ENCODE peak calls at places on chromosome 18, in four cellular contexts. U is brain microvascular endothelial cell, D is GM12865, F is heart left ventricle. Z is an unnamed sample.

GRCh38 chr18:13240060-13240725 is 21.6 kb downstream of the LDLRAD4 start:
- DNase-seq in U (no peak), D (no peak), F (no peak), Z (no peak)

GRCh38 chr18:37339701-37340215 is 225.8 kb downstream of the CELF4 start:
- DNase-seq in U (no peak), F (no peak), D (no peak), Z (no peak)

GRCh38 chr18:10927290-10927979 is 221.9 kb downstream of the PIEZO2 start:
- DNase-seq in F (peak; percentile 21), D (no peak), U (peak; percentile 73), Z (peak; percentile 41)

GRCh38 chr18:31185551-31185950 is 22.9 kb upstream of the DSC1 start:
- DNase-seq in D (no peak), F (no peak), U (peak; percentile 11), Z (no peak)

GRCh38 chr18:7618821-7619410 is 51.8 kb downstream of the PTPRM start:
- DNase-seq in U (no peak), D (no peak), F (no peak), Z (no peak)

GRCh38 chr18:55440988-55441387 is 147.0 kb downstream of the TCF4 start:
- DNase-seq in D (no peak), F (no peak), U (no peak), Z (no peak)

GRCh38 chr18:35029770-35030169 is 11.4 kb upstream of the MAPRE2 start:
- DNase-seq in F (no peak), U (no peak), D (peak; percentile 54), Z (no peak)

GRCh38 chr18:45108754-45109153 is 428.1 kb downstream of the SETBP1 start:
- DNase-seq in D (no peak), F (no peak), U (no peak), Z (no peak)

GRCh38 chr18:59957957-59958356 is 58.2 kb downstream of the PMAIP1 start:
- DNase-seq in F (peak; percentile 42), U (peak; percentile 77), D (peak; percentile 74), Z (peak; percentile 67)

GRCh38 chr18:21099442-21099841 is 12.2 kb downstream of the ROCK1 start:
- DNase-seq in U (no peak), D (peak; percentile 64), F (no peak), Z (no peak)

GRCh38 chr18:13447621-13448020 is 229.1 kb downstream of the LDLRAD4 start:
- DNase-seq in D (no peak), U (peak; percentile 90), F (no peak), Z (no peak)

GRCh38 chr18:54948350-54948837 is 10.9 kb downstream of the CCDC68 start:
- DNase-seq in F (no peak), U (no peak), D (no peak), Z (no peak)

GRCh38 chr18:12403601-12404506 is 3.9 kb upstream of the PRELID3A start:
- DNase-seq in F (no peak), U (peak; percentile 88), D (peak; percentile 28), Z (peak; percentile 53)

GRCh38 chr18:7025194-7025593 is 92.4 kb downstream of the LAMA1 start:
- DNase-seq in F (no peak), U (no peak), D (no peak), Z (no peak)

GRCh38 chr18:3097082-3097481 is 84.1 kb upstream of the LPIN2 start:
- DNase-seq in D (no peak), F (no peak), U (no peak), Z (no peak)

GRCh38 chr18:43620936-43621335 is 343.6 kb upstream of the SYT4 start:
- DNase-seq in F (no peak), U (no peak), D (peak; percentile 16), Z (no peak)

GRCh38 chr18:11981633-11982366 is 493 bp downstream of the IMPA2 start:
- DNase-seq in F (no peak), D (peak; percentile 49), U (no peak), Z (no peak)

GRCh38 chr18:22183647-22184161 is 14.3 kb downstream of the GATA6 start:
- DNase-seq in F (no peak), U (no peak), D (no peak), Z (no peak)
- H3K4me3 ChIP-seq in F (no peak overlapping the region), U (no peak overlapping the region), D (no peak overlapping the region), Z (no peak overlapping the region)

GRCh38 chr18:63152791-63153190 is 166.8 kb downstream of the BCL2 start:
- DNase-seq in D (peak; percentile 78), F (no peak), U (no peak), Z (no peak)
- H3K4me3 ChIP-seq in D (peak overlapping the region; percentile 76), F (no peak overlapping the region), U (no peak overlapping the region), Z (no peak overlapping the region)

GRCh38 chr18:63260075-63260754 is 59.4 kb downstream of the BCL2 start:
- DNase-seq in U (no peak), F (no peak), D (no peak), Z (no peak)

GRCh38 chr18:63264871-63265270 is 54.7 kb downstream of the BCL2 start:
- DNase-seq in F (no peak), D (no peak), U (no peak), Z (no peak)

GRCh38 chr18:63261029-63261428 is 58.5 kb downstream of the BCL2 start:
- DNase-seq in D (no peak), U (no peak), F (no peak), Z (no peak)

GRCh38 chr18:63263444-63263843 is 56.1 kb downstream of the BCL2 start:
- DNase-seq in F (no peak), D (no peak), U (no peak), Z (no peak)

GRCh38 chr18:63262369-63263335 is 56.9 kb downstream of the BCL2 start:
- DNase-seq in U (no peak), F (peak; percentile 25), D (no peak), Z (no peak)
- H3K4me3 ChIP-seq in U (no peak overlapping the region), F (no peak overlapping the region), D (no peak overlapping the region), Z (no peak overlapping the region)

GRCh38 chr18:77053616-77054287 is 78.8 kb downstream of the MBP start:
- DNase-seq in U (no peak), F (no peak), D (no peak), Z (no peak)
- H3K4me3 ChIP-seq in U (no peak overlapping the region), F (no peak overlapping the region), D (no peak overlapping the region), Z (no peak overlapping the region)

GRCh38 chr18:75206637-75207297 is 2.2 kb downstream of the PTGR3 start:
- DNase-seq in D (no peak), U (no peak), F (no peak), Z (no peak)
- H3K4me3 ChIP-seq in D (peak overlapping the region; percentile 80), U (peak overlapping the region; percentile 84), F (peak overlapping the region; percentile 99), Z (peak overlapping the region; percentile 83)

DNA sequence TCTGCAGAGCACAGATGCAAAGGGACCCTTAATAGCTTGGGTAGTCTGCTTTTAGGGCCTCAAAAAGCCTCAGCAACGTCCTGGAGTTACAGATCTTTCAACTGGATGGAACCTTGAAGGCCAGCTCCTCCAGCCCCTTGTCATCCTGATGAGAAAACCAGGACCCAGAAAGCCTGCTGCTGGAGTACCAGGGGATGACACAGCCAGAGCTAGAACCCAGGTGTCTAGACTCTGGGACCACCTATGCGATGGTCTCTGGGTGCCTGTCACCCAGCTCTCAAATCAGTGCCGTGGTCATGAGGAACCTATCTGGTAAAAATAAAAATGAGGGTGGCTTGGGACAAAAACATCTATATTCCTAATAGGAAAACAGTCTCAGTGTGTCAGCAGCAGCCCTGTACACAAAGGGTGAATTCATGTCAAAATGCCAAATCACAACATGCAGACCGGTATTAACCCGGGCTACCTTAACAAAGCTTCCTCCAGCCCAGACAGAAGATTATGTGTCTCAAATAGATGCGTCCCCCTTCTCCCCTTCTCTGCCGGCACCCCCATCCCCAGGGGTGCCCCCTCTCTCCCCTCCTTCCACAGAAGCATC is 28.5 kb downstream of the SMAD7 start:
- DNase-seq in D (no peak), F (no peak), U (no peak), Z (no peak)
- H3K4me3 ChIP-seq in D (no peak overlapping the region), F (peak overlapping the region; percentile 51), U (no peak overlapping the region), Z (no peak overlapping the region)

DNA sequence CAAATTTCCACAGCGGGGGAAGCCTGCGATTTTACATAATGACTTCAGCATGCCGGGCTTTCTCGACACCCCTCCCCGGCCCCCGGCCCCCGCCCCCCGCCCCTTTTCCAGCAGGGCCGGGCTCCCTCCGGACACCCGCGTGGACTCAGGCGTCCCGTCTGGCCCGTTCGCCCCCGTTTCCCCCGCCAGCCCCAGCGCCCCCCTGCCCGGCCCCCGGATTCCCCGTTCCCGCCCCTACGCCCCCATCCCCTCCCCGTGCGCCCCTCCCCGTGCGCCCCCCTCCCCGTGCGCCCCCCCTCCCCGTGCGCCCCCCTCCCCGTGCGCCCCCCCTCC is 456 bp upstream of the NFATC1 start:
- DNase-seq in U (no peak), D (no peak), F (no peak), Z (no peak)
- H3K4me3 ChIP-seq in U (no peak overlapping the region), D (no peak overlapping the region), F (peak overlapping the region; percentile 77), Z (peak overlapping the region; percentile 9)

DNA sequence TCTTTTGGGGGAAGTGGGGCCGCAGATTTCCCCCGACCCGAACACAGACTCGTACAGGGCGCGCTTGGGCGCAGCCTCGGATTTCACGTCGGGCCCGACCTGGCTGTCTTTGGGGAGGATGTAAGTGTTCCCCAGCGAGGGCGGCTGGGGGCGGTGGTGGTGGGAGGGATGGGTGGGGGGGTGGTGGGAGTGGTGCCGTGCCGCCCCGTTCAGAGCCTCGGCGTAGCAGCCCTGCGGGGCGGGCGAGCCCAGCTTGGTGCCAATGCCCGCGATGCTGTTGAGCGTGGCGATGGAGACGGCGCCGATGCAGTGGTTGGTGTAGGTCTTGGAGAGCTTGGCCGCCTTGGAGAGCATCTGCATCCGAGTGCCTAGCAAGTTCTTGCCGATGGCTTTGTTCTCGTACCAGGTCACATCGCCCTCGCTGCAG is 1.5 kb downstream of the KCTD1 start:
- DNase-seq in F (no peak), U (no peak), D (no peak), Z (no peak)
- H3K4me3 ChIP-seq in F (peak overlapping the region; percentile 81), U (peak overlapping the region; percentile 71), D (no peak overlapping the region), Z (peak overlapping the region; percentile 68)

Z was measured in skeletal muscle cell.